ENCODE peak calls at places on chromosomes 7 and 10, in ten cellular contexts. T is naive thymus-derived CD8-positive, alpha-beta T cell; I is IMR-90; R is ureter; G is Ammon's horn; C is MCF 10A; P is omental fat pad; W is erythroblast; F is dorsolateral prefrontal cortex; Y is Calu3. H is an unnamed sample.

GRCh38 chr7:1512781-1513656 is 8.8 kb upstream of the INTS1 start:
- DNase-seq in Y (peak; percentile 59), G (peak; percentile 82), I (peak; percentile 41), C (peak; percentile 95), W (peak; percentile 90), P (peak; percentile 48), R (no peak), F (peak; percentile 36), T (peak; percentile 40), H (peak; percentile 21)

GRCh38 chr10:44310762-44311562 is 73.9 kb downstream of the CXCL12 start:
- DNase-seq in T (peak; percentile 44), G (peak; percentile 91), F (peak; percentile 83), W (peak; percentile 77), P (peak; percentile 46), I (peak; percentile 79), R (peak; percentile 88), Y (peak; percentile 78), C (no peak), H (peak; percentile 96)

GRCh38 chr7:117278040-117278439 is 44.8 kb downstream of the WNT2 start:
- DNase-seq in R (no peak), F (no peak), C (no peak), P (no peak), G (no peak), W (no peak), T (no peak), Y (no peak), I (no peak), H (no peak)

GRCh38 chr10:42488416-42488815 is 150.0 kb downstream of the ZNF33B start:
- DNase-seq in C (peak; percentile 32), Y (no peak), W (no peak), P (no peak), R (no peak), F (no peak), I (peak; percentile 31), T (no peak), G (no peak), H (no peak)

GRCh38 chr7:73894851-73895441 is 34.0 kb downstream of the TMEM270 start:
- DNase-seq in F (no peak), T (no peak), I (peak; percentile 96), C (peak; percentile 70), R (no peak), W (no peak), G (no peak), Y (no peak), P (peak; percentile 32), H (peak; percentile 43)

GRCh38 chr7:40101201-40101600 is 33.2 kb downstream of the MPLKIP start:
- DNase-seq in T (no peak), G (no peak), Y (no peak), F (no peak), P (no peak), C (no peak), R (no peak), I (no peak), W (no peak), H (no peak)

GRCh38 chr7:151199196-151199874 is 11.0 kb downstream of the H2BK1 start:
- DNase-seq in G (peak; percentile 30), R (no peak), I (no peak), C (no peak), T (no peak), Y (no peak), F (no peak), P (no peak), W (no peak), H (peak; percentile 85)

GRCh38 chr7:105932835-105933477 is 30.1 kb upstream of the CDHR3 start:
- DNase-seq in W (no peak), R (no peak), I (peak; percentile 67), P (no peak), T (no peak), G (peak; percentile 42), F (no peak), Y (no peak), C (peak; percentile 35), H (peak; percentile 56)

GRCh38 chr10:70886921-70887665 is 1.3 kb downstream of the PCBD1 start:
- DNase-seq in T (no peak), C (no peak), F (no peak), Y (no peak), G (no peak), I (no peak), P (no peak), R (no peak), W (no peak), H (peak; percentile 23)

GRCh38 chr10:60382946-60383681 is 6.6 kb downstream of the ANK3 start:
- DNase-seq in F (no peak), Y (peak; percentile 12), W (no peak), C (peak; percentile 88), P (no peak), G (no peak), T (no peak), I (peak; percentile 43), R (no peak), H (no peak)

GRCh38 chr7:158802535-158803199 is 26.6 kb downstream of the ESYT2 start:
- DNase-seq in F (no peak), R (no peak), G (no peak), P (no peak), W (no peak), I (peak; percentile 56), T (no peak), Y (no peak), C (no peak), H (peak; percentile 65)

GRCh38 chr10:61779950-61780659 is 117.4 kb downstream of the CABCOCO1 start:
- DNase-seq in C (peak; percentile 38), Y (peak; percentile 64), P (no peak), I (peak; percentile 74), G (no peak), T (no peak), R (no peak), F (no peak), W (peak; percentile 85), H (no peak)

GRCh38 chr10:986137-986825 is 2.0 kb upstream of the GTPBP4 start:
- DNase-seq in P (no peak), W (peak; percentile 23), T (no peak), I (peak; percentile 79), G (no peak), R (no peak), C (peak; percentile 68), Y (peak; percentile 55), F (no peak), H (no peak)

GRCh38 chr10:124092270-124093075 is 925 bp downstream of the CHST15 start:
- DNase-seq in C (peak; percentile 65), F (no peak), R (no peak), Y (peak; percentile 42), G (peak; percentile 34), W (no peak), I (no peak), P (no peak), T (peak; percentile 45), H (peak; percentile 50)

GRCh38 chr7:129098409-129099084 is 43.6 kb upstream of the TNPO3 start:
- DNase-seq in G (no peak), F (no peak), W (no peak), R (no peak), Y (no peak), T (no peak), I (no peak), C (no peak), P (no peak), H (no peak)

GRCh38 chr10:6089334-6090219 is 743 bp downstream of the RBM17 start:
- DNase-seq in F (no peak), W (peak; percentile 67), C (peak; percentile 22), G (no peak), P (no peak), R (no peak), Y (peak; percentile 20), I (no peak), T (peak; percentile 14), H (peak; percentile 82)

GRCh38 chr7:13989138-13989943 is at the start of gene ETV1:
- DNase-seq in T (no peak), W (peak; percentile 58), P (peak; percentile 31), I (peak; percentile 60), R (peak; percentile 58), F (no peak), Y (peak; percentile 76), G (peak; percentile 85), C (peak; percentile 82), H (peak; percentile 94)

GRCh38 chr10:96667401-96667800 is 52.9 kb downstream of the PIK3AP1 start:
- DNase-seq in Y (no peak), F (no peak), W (no peak), I (peak; percentile 6), R (no peak), C (no peak), P (no peak), G (no peak), T (no peak), H (no peak)

GRCh38 chr10:9845075-9845474 is 1172.6 kb upstream of the CELF2 start:
- DNase-seq in I (no peak), R (no peak), G (no peak), P (no peak), Y (no peak), W (no peak), T (no peak), F (no peak), C (no peak), H (no peak)

GRCh38 chr7:20350518-20350951 is 19.8 kb downstream of the ITGB8 start:
- DNase-seq in C (no peak), G (peak; percentile 95), R (no peak), F (peak; percentile 31), W (no peak), P (no peak), T (no peak), Y (no peak), I (no peak), H (peak; percentile 29)

GRCh38 chr7:43470110-43470509 is 112.8 kb upstream of the STK17A start:
- DNase-seq in Y (no peak), T (no peak), C (no peak), R (no peak), F (no peak), P (no peak), G (no peak), W (no peak), I (peak; percentile 6), H (no peak)

GRCh38 chr7:22356855-22357310 is at the start of gene RAPGEF5:
- DNase-seq in R (no peak), W (peak; percentile 33), F (no peak), C (peak; percentile 68), I (no peak), T (no peak), Y (peak; percentile 80), P (no peak), G (no peak), H (no peak)

GRCh38 chr10:99484626-99485581 is 47.8 kb upstream of the NKX2-3 start:
- DNase-seq in F (no peak), I (no peak), Y (no peak), W (no peak), R (no peak), P (no peak), C (peak; percentile 23), T (no peak), G (no peak), H (peak; percentile 54)

GRCh38 chr10:63713191-63714144 is 192.3 kb downstream of the REEP3 start:
- DNase-seq in C (peak; percentile 55), Y (peak; percentile 56), T (no peak), P (no peak), I (peak; percentile 59), F (no peak), W (no peak), R (no peak), G (peak; percentile 61), H (peak; percentile 97)

GRCh38 chr7:94115316-94115715 is 111.2 kb upstream of the BET1 start:
- DNase-seq in T (no peak), P (no peak), F (no peak), R (no peak), G (no peak), Y (no peak), I (peak; percentile 33), C (no peak), W (no peak), H (no peak)

GRCh38 chr7:51324206-51324884 is 7.7 kb upstream of the COBL start:
- DNase-seq in G (no peak), T (no peak), I (no peak), R (no peak), Y (no peak), P (peak; percentile 51), F (no peak), C (peak; percentile 96), W (no peak), H (no peak)

GRCh38 chr7:130781346-130781745 is 47.3 kb upstream of the KLF14 start:
- DNase-seq in Y (no peak), G (no peak), R (no peak), C (no peak), I (no peak), W (no peak), F (no peak), P (no peak), T (no peak), H (no peak)

GRCh38 chr7:151680810-151681209 is 161.1 kb upstream of the RHEB start:
- DNase-seq in T (no peak), R (no peak), P (no peak), G (no peak), C (peak; percentile 86), W (no peak), I (peak; percentile 74), Y (no peak), F (no peak), H (no peak)

H was measured in ELF-1.